ENCODE peak calls at places on chromosomes 12 and 14, in eight cellular contexts. D is fibroblast of the aortic adventitia, Y is GM10248, E is activated B cell treated with CpG ODN at 0.5 μM for 24 hours, I is esophagus squamous epithelium, W is nucleus accumbens, A is left cardiac atrium, H is RPMI7951. C is an unnamed sample.

GRCh38 chr14:77674931-77675330 is 32.9 kb downstream of the ALKBH1 start:
- DNase-seq in Y (no peak), I (no peak), D (no peak), H (no peak), W (no peak), E (no peak), A (no peak), C (no peak)

GRCh38 chr12:94791933-94792332 is 141.6 kb upstream of the TMCC3 start:
- DNase-seq in A (no peak), W (no peak), Y (no peak), H (no peak), I (no peak), E (no peak), D (no peak), C (no peak)

GRCh38 chr12:12839003-12839395 is 25.9 kb downstream of the DDX47 start:
- DNase-seq in Y (no peak), D (no peak), A (no peak), H (no peak), I (no peak), W (no peak), E (no peak), C (no peak)

GRCh38 chr14:104656014-104656714 is 33.3 kb upstream of the INF2 start:
- DNase-seq in W (no peak), Y (no peak), I (no peak), H (peak), E (peak), D (no peak), A (no peak), C (no peak)

GRCh38 chr12:122834921-122835692 is at the start of gene HIP1R:
- DNase-seq in W (peak), D (no peak), I (no peak), Y (peak), A (no peak), H (no peak), E (peak), C (no peak)

GRCh38 chr12:47152095-47152494 is 72.3 kb upstream of the AMIGO2 start:
- DNase-seq in I (no peak), A (no peak), Y (no peak), H (no peak), D (no peak), E (no peak), W (no peak), C (no peak)

GRCh38 chr14:75404843-75405242 is 23.0 kb upstream of the JDP2 start:
- DNase-seq in E (no peak), D (no peak), A (no peak), W (no peak), H (no peak), I (no peak), Y (no peak), C (no peak)

GRCh38 chr12:1532796-1533195 is 61.6 kb downstream of the FBXL14 start:
- DNase-seq in A (no peak), D (peak), I (no peak), E (no peak), Y (no peak), W (no peak), H (no peak), C (no peak)

GRCh38 chr12:110960795-110961194 is 40.4 kb upstream of the MYL2 start:
- DNase-seq in Y (no peak), A (no peak), D (no peak), I (no peak), E (no peak), W (no peak), H (no peak), C (no peak)

GRCh38 chr12:108973753-108974152 is 47.1 kb downstream of the SVOP start:
- DNase-seq in A (no peak), D (no peak), H (no peak), E (no peak), I (no peak), Y (no peak), W (no peak), C (no peak)

C was measured in SK-MEL-5.